ENCODE peak calls at places on chromosomes 2 and 18, in five cellular contexts. S is tibial artery, C is psoas muscle, G is IMR-90, D is ovary. W is an unnamed sample.

GRCh38 chr18:48488388-48488850 is 50.4 kb upstream of the CTIF start:
- DNase-seq in S (peak; percentile 85), C (peak; percentile 42), G (peak; percentile 93), D (peak; percentile 85), W (peak; percentile 93)

GRCh38 chr2:67616749-67617148 is 219.6 kb downstream of the ETAA1 start:
- DNase-seq in S (no peak), C (no peak), G (peak; percentile 96), D (peak; percentile 33), W (no peak)

GRCh38 chr2:2161871-2162653 is 169.0 kb downstream of the MYT1L start:
- DNase-seq in S (no peak), C (no peak), G (no peak), D (no peak), W (no peak)

GRCh38 chr2:100291152-100291970 is 30.9 kb downstream of the LONRF2 start:
- DNase-seq in S (no peak), C (peak; percentile 56), G (peak; percentile 99), D (peak; percentile 81), W (peak; percentile 76)

GRCh38 chr2:46114981-46115380 is 182.2 kb upstream of the EPAS1 start:
- DNase-seq in S (no peak), C (no peak), G (no peak), D (no peak), W (no peak)

GRCh38 chr2:159677654-159678053 is 34.7 kb upstream of the MARCHF7 start:
- DNase-seq in S (no peak), C (no peak), G (peak; percentile 33), D (no peak), W (no peak)

GRCh38 chr18:58716046-58716766 is 44.9 kb downstream of the MALT1 start:
- DNase-seq in S (no peak), C (no peak), G (peak; percentile 56), D (no peak), W (no peak)

GRCh38 chr2:12617366-12617765 is 99.4 kb upstream of the TRIB2 start:
- DNase-seq in S (no peak), C (no peak), G (no peak), D (no peak), W (no peak)

GRCh38 chr2:135052997-135053474 is 944 bp downstream of the RAB3GAP1 start:
- DNase-seq in S (no peak), C (no peak), G (no peak), D (no peak), W (no peak)

GRCh38 chr2:28291811-28292455 is 100.7 kb upstream of the FOSL2 start:
- DNase-seq in S (no peak), C (no peak), G (peak; percentile 62), D (no peak), W (no peak)

GRCh38 chr2:215607790-215608189 is 171.9 kb upstream of the FN1 start:
- DNase-seq in S (no peak), C (no peak), G (peak; percentile 50), D (no peak), W (no peak)

GRCh38 chr2:199883474-199884212 is 27.4 kb upstream of the C2orf69 start:
- DNase-seq in S (no peak), C (no peak), G (no peak), D (no peak), W (no peak)

GRCh38 chr18:52670903-52671302 is 330.9 kb downstream of the DCC start:
- DNase-seq in S (no peak), C (no peak), G (peak; percentile 5), D (no peak), W (no peak)

GRCh38 chr18:76709659-76710645 is 112.4 kb upstream of the ZNF236 start:
- DNase-seq in S (peak; percentile 74), C (peak; percentile 66), G (peak; percentile 65), D (peak; percentile 82), W (peak; percentile 80)

GRCh38 chr2:39728941-39729351 is 50.1 kb downstream of the THUMPD2 start:
- DNase-seq in S (no peak), C (no peak), G (peak; percentile 35), D (peak; percentile 51), W (no peak)

GRCh38 chr18:74493689-74494088 is 2.5 kb upstream of the CNDP2 start:
- DNase-seq in S (peak; percentile 51), C (no peak), G (peak; percentile 55), D (no peak), W (no peak)

GRCh38 chr2:193584001-193584400 is 1389.3 kb upstream of the TMEFF2 start:
- DNase-seq in S (no peak), C (no peak), G (peak; percentile 0), D (no peak), W (no peak)

GRCh38 chr18:10318686-10318960 is 135.8 kb upstream of the APCDD1 start:
- DNase-seq in S (no peak), C (no peak), G (peak; percentile 25), D (no peak), W (no peak)

GRCh38 chr2:219661955-219662395 is 34.5 kb downstream of the SLC4A3 start:
- DNase-seq in S (no peak), C (no peak), G (peak; percentile 75), D (no peak), W (no peak)

GRCh38 chr18:63476666-63477065 is at the start of gene SERPINB5:
- DNase-seq in S (no peak), C (no peak), G (no peak), D (no peak), W (no peak)

GRCh38 chr2:228067309-228067708 is 114.2 kb downstream of the SPHKAP start:
- DNase-seq in S (no peak), C (no peak), G (no peak), D (no peak), W (no peak)

GRCh38 chr2:110980613-110981062 is 140.1 kb upstream of the BCL2L11 start:
- DNase-seq in S (no peak), C (no peak), G (no peak), D (no peak), W (no peak)

GRCh38 chr2:227238242-227239237 is 74.1 kb downstream of the COL4A3 start:
- DNase-seq in S (peak; percentile 67), C (peak; percentile 58), G (peak; percentile 61), D (peak; percentile 84), W (peak; percentile 81)

GRCh38 chr2:554444-554843 is 122.8 kb downstream of the TMEM18 start:
- DNase-seq in S (no peak), C (no peak), G (no peak), D (no peak), W (no peak)

GRCh38 chr2:218421027-218421426 is 2.1 kb downstream of the VIL1 start:
- DNase-seq in S (no peak), C (no peak), G (no peak), D (no peak), W (no peak)

GRCh38 chr2:96323849-96324248 is 1.3 kb upstream of the ITPRIPL1 start:
- DNase-seq in S (no peak), C (no peak), G (no peak), D (no peak), W (no peak)

DNA sequence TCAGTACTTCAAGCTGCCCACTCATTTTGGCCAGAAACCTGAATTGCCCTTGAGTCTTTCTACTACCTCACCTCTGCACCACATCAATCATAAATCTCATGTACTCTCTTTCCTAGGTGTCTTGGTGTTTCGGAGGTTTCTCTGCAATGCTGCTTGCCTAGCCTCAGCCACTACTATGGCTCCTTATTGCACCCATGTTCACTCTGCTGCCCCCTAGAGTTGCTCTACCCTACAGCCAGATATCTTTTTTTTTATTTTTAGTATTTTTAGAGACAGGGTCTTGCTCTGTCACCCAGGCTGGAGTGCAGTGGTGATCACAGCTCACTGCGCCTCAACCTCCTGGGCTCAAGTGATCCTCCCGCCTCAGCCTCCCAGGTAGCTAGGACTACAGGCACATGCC is 413.0 kb downstream of the PTPRM start:
- DNase-seq in S (no peak), C (no peak), G (no peak), D (no peak), W (no peak)
- TF ChIP-seq CTCF in S (no peak), C (no peak), G (no peak), D (no peak), W (no peak)

GRCh38 chr2:85647823-85648526 is 20.0 kb downstream of the SFTPB start:
- DNase-seq in S (no peak), C (no peak), G (no peak), D (no peak), W (no peak)

GRCh38 chr2:85650456-85650855 is 17.5 kb downstream of the SFTPB start:
- DNase-seq in S (no peak), C (no peak), G (no peak), D (no peak), W (no peak)

GRCh38 chr2:85651097-85651496 is 16.9 kb downstream of the SFTPB start:
- DNase-seq in S (no peak), C (no peak), G (no peak), D (no peak), W (no peak)

GRCh38 chr2:85648619-85649018 is 19.4 kb downstream of the SFTPB start:
- DNase-seq in S (no peak), C (no peak), G (peak; percentile 70), D (no peak), W (no peak)

DNA sequence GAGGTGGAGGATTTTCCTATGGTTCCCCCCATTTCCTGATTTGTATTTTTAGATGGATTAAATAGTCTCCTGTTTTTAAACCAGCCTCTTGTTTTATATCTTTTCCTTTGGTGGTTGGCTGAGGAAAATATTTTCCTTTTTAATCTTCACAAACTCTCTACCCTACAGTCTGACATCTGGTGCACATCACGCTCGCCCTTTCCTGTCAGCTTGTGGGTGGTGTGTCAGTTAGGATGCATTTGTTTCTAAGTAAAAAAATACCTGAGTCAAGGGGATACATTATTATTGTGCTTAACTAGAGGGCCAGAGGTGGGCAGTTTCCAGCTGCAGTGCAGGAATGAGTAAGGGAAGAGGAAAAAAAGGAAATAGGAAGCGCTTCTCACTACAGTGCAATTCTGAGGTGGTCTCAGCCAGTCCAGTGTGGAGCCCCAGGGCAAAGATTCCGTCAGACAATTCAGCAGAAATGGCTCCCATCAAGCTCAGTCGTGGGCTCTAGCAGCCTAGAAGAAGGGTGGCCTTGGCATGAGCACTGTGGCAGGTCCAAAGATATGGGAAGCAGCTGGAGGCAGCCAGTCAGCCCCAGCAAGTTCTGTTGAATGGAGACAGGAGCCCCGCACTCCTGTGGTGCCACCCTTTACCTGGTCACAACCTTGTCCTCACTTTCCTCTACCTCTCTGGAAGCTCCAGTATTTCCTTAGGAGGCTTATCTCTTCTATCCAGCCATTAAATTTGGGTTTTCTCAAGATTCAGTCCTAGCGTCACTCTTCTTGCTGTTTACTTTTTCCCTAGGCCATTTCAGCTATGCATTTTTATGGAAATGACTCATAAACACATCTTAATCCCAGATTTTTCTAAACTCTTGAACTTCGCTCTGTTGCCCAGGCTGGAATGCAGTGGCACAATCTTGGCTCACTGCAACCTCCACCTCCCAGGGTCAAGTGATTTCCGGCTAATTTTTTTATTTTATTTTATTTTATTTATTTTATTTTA is 18.5 kb downstream of the SFTPB start:
- DNase-seq in S (no peak), C (no peak), G (peak; percentile 79), D (no peak), W (no peak)
- H3K36me3 ChIP-seq in S (peaks cover 53% of the 10 kb centered on the region), C (peaks cover 91% of the 10 kb centered on the region), G (peaks cover 45% of the 10 kb centered on the region), D (no peaks in the 10 kb centered on the region), W (peaks cover 73% of the 10 kb centered on the region)

GRCh38 chr2:196431957-196432356 is 207.6 kb upstream of the CCDC150 start:
- DNase-seq in S (no peak), C (no peak), G (peak; percentile 20), D (no peak), W (no peak)
- TF ChIP-seq CTCF in S (no peak), C (no peak), G (peak; percentile 31), D (no peak), W (no peak)

GRCh38 chr2:32611366-32611765 is 16.5 kb upstream of the TTC27 start:
- DNase-seq in S (no peak), C (no peak), G (no peak), D (no peak), W (no peak)

GRCh38 chr2:32617790-32618189 is 10.1 kb upstream of the TTC27 start:
- DNase-seq in S (no peak), C (no peak), G (no peak), D (no peak), W (no peak)

GRCh38 chr2:32611771-32612170 is 16.1 kb upstream of the TTC27 start:
- DNase-seq in S (no peak), C (no peak), G (no peak), D (no peak), W (no peak)

GRCh38 chr2:32614069-32614468 is 13.8 kb upstream of the TTC27 start:
- DNase-seq in S (no peak), C (no peak), G (no peak), D (no peak), W (no peak)
- H3K36me3 ChIP-seq in S (peaks cover 30% of the 10 kb centered on the region), C (peaks cover 89% of the 10 kb centered on the region), G (peaks cover 40% of the 10 kb centered on the region), D (no peaks in the 10 kb centered on the region), W (peaks cover 68% of the 10 kb centered on the region)